ENCODE peak calls at places on chromosome X, in six cellular contexts. V is BE2C, N is right atrium auricular region, I is neural progenitor cell, S is fibroblast of mammary gland, M is BJ. H is an unnamed sample.

GRCh38 chrX:24242649-24243556 is 71.0 kb downstream of the SUPT20HL2 start:
- DNase-seq in V (no peak), N (peak; percentile 77), I (no peak), S (peak; percentile 96), M (peak; percentile 66), H (peak; percentile 87)

GRCh38 chrX:126770179-126770578 is 49.4 kb upstream of the PRR32 start:
- DNase-seq in V (no peak), N (no peak), I (peak; percentile 42), S (peak; percentile 2), M (no peak), H (no peak)

GRCh38 chrX:15160558-15160957 is 109.3 kb downstream of the ASB9 start:
- DNase-seq in V (no peak), N (no peak), I (no peak), S (no peak), M (no peak), H (no peak)

GRCh38 chrX:30910124-30910860 is 21.2 kb upstream of the TAB3 start:
- DNase-seq in V (no peak), N (no peak), I (no peak), S (peak; percentile 12), M (no peak), H (no peak)

GRCh38 chrX:12352922-12353321 is 214.6 kb downstream of the FRMPD4 start:
- DNase-seq in V (no peak), N (no peak), I (no peak), S (no peak), M (no peak), H (no peak)

GRCh38 chrX:1453951-1454785 is 1.5 kb upstream of the ASMTL start:
- DNase-seq in V (peak; percentile 74), N (peak; percentile 87), I (peak; percentile 91), S (peak; percentile 71), M (peak; percentile 26), H (peak; percentile 85)

GRCh38 chrX:143854006-143854405 is 29.9 kb upstream of the UBE2NL start:
- DNase-seq in V (no peak), N (no peak), I (no peak), S (peak; percentile 77), M (peak; percentile 6), H (peak; percentile 49)

GRCh38 chrX:113305496-113305895 is 464.9 kb upstream of the AMOT start:
- DNase-seq in V (no peak), N (no peak), I (no peak), S (peak; percentile 83), M (peak; percentile 23), H (peak; percentile 49)

GRCh38 chrX:109374276-109374960 is 107.5 kb downstream of the GUCY2F start:
- DNase-seq in V (no peak), N (no peak), I (no peak), S (peak; percentile 17), M (no peak), H (peak; percentile 4)

GRCh38 chrX:40108084-40108958 is 10.6 kb upstream of the BCOR start:
- DNase-seq in V (peak; percentile 52), N (peak; percentile 68), I (peak; percentile 76), S (peak; percentile 52), M (no peak), H (no peak)

GRCh38 chrX:153857348-153857903 is 27.1 kb upstream of the PDZD4 start:
- DNase-seq in V (peak; percentile 16), N (no peak), I (no peak), S (no peak), M (no peak), H (no peak)

GRCh38 chrX:151988706-151989299 is 14.3 kb upstream of the GABRE start:
- DNase-seq in V (no peak), N (no peak), I (no peak), S (no peak), M (no peak), H (no peak)

DNA sequence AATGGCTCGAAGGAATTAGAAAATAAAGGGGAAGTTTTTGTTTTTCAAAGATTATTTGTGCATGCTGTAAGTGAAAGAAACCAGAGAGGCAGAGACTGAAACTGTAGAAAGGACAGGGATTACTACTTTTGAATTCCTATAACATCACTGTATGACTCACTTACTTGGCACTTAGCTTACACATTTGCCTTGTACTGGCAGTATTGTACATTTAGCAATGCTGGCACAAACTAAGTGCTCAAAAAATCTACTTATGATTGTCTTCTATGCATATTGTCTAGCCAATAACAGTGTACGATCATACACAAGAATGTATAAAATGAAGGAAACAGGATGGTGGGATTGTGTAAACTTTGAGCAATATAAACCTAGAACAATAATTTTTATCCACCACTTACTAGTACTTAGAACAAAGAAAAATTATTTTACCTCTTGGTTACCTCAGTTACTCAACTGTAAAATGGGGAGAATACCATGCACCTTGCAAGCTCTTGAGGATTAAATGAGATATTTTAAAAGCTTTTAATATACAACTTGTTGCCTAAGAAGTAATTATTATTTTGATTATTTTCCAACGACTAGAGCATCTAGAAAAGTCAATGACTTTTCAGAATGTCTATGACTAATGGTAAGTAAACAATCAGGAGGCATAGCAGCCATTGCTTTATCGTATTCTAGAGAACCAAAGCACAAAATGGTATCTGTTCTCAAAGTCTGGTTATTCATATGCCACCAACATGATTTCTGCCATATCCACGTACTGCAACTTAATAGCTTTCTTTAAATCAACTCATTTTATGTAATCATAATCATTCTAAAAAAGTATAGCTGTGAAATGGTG is 4.7 kb downstream of the FAM120C start:
- DNase-seq in V (no peak), N (no peak), I (no peak), S (peak; percentile 80), M (no peak), H (peak; percentile 84)
- H3K4me3 ChIP-seq in V (no peak overlapping the region), N (no peak overlapping the region), I (no peak overlapping the region), S (no peak overlapping the region), M (no peak overlapping the region), H (peak overlapping the region; percentile 26)

DNA sequence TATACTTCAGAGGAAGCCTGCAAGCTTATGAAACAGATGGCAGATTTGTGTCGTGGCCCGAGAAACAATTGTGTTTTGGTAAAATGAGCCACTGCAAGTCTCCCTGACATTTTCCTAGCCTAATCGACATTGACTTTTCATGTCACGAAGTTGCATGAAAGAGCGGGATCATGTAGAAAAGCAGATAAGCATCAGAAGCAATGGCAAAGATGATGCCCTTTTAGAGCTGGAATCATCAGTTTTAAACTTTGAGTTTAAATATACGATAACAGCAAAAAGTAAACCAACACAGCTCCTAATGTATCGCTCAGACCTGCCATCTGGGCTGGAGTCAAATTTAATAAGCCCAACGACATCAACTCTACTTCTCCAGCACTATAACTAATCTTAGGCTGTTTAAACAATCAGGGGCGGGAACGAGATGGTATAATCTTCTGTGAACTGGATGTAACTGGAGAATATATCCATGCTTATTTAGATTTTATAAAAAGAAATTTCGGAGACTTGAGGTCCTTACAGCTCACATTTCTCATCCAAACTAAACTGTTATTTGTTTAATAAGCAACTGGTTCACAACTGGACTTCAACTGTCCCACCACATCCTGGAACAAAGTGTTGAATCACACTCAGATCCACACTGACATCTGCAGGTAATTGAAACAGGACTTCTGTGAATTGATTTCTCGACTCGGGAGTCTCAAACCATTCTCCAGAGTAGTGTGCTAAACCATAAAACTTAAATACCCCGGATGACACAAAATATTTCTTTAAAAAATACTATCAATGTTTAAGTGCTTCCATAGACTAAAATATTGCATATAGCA is 95.1 kb upstream of the PLAC1 start:
- DNase-seq in V (peak; percentile 16), N (no peak), I (no peak), S (peak; percentile 75), M (no peak), H (peak; percentile 79)
- TF ChIP-seq CTCF in V (peak; percentile 53), N (peak; percentile 52), I (no peak), S (peak; percentile 33), M (peak; percentile 20), H (peak; percentile 32)

GRCh38 chrX:50812995-50813842 is 775 bp downstream of the SHROOM4 start:
- DNase-seq in V (peak; percentile 12), N (peak; percentile 58), I (peak; percentile 55), S (peak; percentile 38), M (no peak), H (peak; percentile 61)

GRCh38 chrX:50818986-50819385 is 5.0 kb upstream of the SHROOM4 start:
- DNase-seq in V (no peak), N (no peak), I (no peak), S (peak; percentile 25), M (no peak), H (no peak)

GRCh38 chrX:50814701-50815476 is 895 bp upstream of the SHROOM4 start:
- DNase-seq in V (no peak), N (no peak), I (no peak), S (peak; percentile 44), M (no peak), H (peak; percentile 54)

DNA sequence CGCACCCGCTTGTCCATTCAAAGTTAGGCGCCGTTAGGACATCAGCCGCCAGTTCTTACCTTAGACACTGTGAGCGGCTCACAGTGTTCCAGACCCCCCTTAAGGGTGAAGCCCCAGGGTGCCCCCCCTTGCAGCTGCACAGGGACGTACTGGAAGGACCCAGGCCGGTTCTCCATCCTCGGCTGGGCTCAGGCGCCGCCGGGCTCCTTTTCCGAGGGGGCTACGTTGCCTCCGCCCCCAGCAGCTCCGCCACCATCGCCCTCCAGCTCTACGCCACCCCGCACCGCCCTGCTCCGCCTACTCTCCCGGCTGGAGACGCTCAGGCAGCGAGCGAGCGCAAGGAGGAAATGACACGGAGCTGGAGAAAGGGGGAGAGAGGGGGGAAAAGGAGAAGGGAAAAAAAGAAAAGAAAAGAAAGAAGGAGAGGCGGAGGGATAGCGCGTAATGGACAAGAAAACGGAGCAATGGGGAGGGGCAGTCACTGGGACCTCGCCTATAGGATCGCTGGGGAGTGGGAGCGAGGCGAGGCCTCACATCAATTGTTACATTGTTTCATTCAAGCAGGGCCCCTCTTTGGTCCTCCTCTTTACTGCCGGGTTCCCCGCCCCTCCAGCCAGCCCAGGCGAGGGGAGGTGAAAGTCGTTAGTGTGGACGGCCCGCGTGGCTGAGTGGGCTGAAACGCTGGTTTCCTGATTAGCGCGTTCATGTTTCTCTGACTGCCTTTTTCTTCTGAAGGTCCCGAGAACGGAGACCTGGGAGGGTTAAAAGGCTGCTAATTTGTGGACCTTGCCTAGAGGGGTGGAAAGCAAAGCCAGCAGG is at the start of gene SHROOM4:
- DNase-seq in V (peak; percentile 14), N (peak; percentile 59), I (peak; percentile 78), S (peak; percentile 48), M (no peak), H (peak; percentile 67)
- H3K4me3 ChIP-seq in V (peak within 1 kb of the TSS; percentile 57), N (peak within 1 kb of the TSS; percentile 45), I (peak within 1 kb of the TSS; percentile 58), S (peak within 1 kb of the TSS; percentile 51), M (peak within 1 kb of the TSS; percentile 44), H (peak within 1 kb of the TSS; percentile 62)

GRCh38 chrX:19640693-19641374 is 125.5 kb upstream of the MAP3K15 start:
- DNase-seq in V (no peak), N (no peak), I (no peak), S (no peak), M (no peak), H (no peak)
- TF ChIP-seq CTCF in V (no peak), N (no peak), I (no peak), S (no peak), M (no peak), H (no peak)

GRCh38 chrX:66039916-66040315 is at the start of gene VSIG4:
- DNase-seq in V (no peak), N (no peak), I (no peak), S (no peak), M (no peak), H (no peak)
- H3K4me3 ChIP-seq in V (no peak within 1 kb of the TSS), N (peak within 1 kb of the TSS; percentile 11), I (no peak within 1 kb of the TSS), S (no peak within 1 kb of the TSS), M (no peak within 1 kb of the TSS), H (no peak within 1 kb of the TSS)

DNA sequence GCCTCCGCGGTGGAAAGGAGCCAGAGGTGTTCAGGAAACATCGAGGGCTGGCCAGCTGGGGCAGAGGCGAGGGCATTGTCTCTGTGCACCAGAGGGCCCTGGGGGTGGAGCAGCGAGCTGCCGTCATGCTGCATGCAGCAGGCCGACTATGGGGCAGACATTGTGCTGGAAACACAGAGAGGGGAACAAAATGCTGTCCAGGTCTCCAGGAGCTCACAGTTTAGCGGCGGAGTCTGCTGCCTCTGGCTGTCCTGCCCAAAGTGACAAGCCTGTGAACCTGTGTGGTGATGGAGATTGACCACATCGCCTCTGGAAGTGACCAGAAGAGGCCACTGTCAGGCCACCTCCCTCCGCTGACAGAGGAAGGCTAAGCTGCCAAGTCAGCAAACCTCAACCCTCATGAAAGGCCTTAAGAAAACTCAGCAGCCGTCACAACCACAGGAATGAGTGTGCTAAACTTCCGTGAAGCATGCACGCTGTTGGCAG is 20.1 kb upstream of the SASH3 start:
- DNase-seq in V (no peak), N (no peak), I (peak; percentile 34), S (peak; percentile 84), M (peak; percentile 21), H (peak; percentile 81)
- TF ChIP-seq CTCF in V (no peak), N (peak; percentile 27), I (no peak), S (no peak), M (peak; percentile 8), H (no peak)